ENCODE peak calls at places on chromosomes 5 and 9, in six cellular contexts. J is AML-193, Y is NT2/D1, L is T-helper 2 cell, B is NCI-H748 treated with DMSO at 0.1 percent for 48 hours, O is NCI-H345. W is an unnamed sample.

GRCh38 chr5:75260708-75261107 is 24.0 kb upstream of the ANKRD31 start:
- DNase-seq in J (no peak), Y (no peak), L (no peak), B (no peak), O (no peak), W (no peak)

GRCh38 chr5:127092690-127093089 is 19.4 kb upstream of the C5orf63 start:
- DNase-seq in J (no peak), Y (no peak), L (no peak), B (no peak), O (no peak), W (peak)

GRCh38 chr5:81817086-81817485 is 66.2 kb upstream of the SSBP2 start:
- DNase-seq in J (no peak), Y (no peak), L (no peak), B (no peak), O (no peak), W (no peak)

GRCh38 chr5:136780518-136780917 is 415.2 kb upstream of the TRPC7 start:
- DNase-seq in J (no peak), Y (no peak), L (no peak), B (no peak), O (no peak), W (no peak)

GRCh38 chr9:123544007-123544827 is 188.2 kb downstream of the CRB2 start:
- DNase-seq in J (peak), Y (peak), L (no peak), B (peak), O (peak), W (peak)

GRCh38 chr5:77133061-77133758 is 46.1 kb upstream of the ZBED3 start:
- DNase-seq in J (no peak), Y (no peak), L (no peak), B (no peak), O (peak), W (no peak)

GRCh38 chr9:35844628-35845301 is 15.7 kb downstream of the TMEM8B start:
- DNase-seq in J (peak), Y (no peak), L (peak), B (no peak), O (no peak), W (no peak)

GRCh38 chr5:114419941-114420340 is 58.1 kb downstream of the KCNN2 start:
- DNase-seq in J (no peak), Y (no peak), L (no peak), B (no peak), O (no peak), W (no peak)

GRCh38 chr5:78265163-78265562 is 29.3 kb downstream of the AP3B1 start:
- DNase-seq in J (no peak), Y (no peak), L (no peak), B (no peak), O (no peak), W (no peak)

GRCh38 chr5:115946655-115947054 is 15.6 kb upstream of the LVRN start:
- DNase-seq in J (no peak), Y (no peak), L (no peak), B (no peak), O (no peak), W (no peak)

GRCh38 chr5:1038417-1039209 is 30.0 kb downstream of the NKD2 start:
- DNase-seq in J (no peak), Y (no peak), L (no peak), B (no peak), O (no peak), W (no peak)

GRCh38 chr5:74870299-74871067 is 4.3 kb upstream of the FAM169A start:
- DNase-seq in J (no peak), Y (no peak), L (no peak), B (no peak), O (no peak), W (no peak)

GRCh38 chr5:74851684-74852353 is 14.4 kb downstream of the FAM169A start:
- DNase-seq in J (no peak), Y (no peak), L (no peak), B (no peak), O (no peak), W (no peak)

GRCh38 chr5:181138258-181138657 is 7.3 kb upstream of the OR2V1 start:
- DNase-seq in J (no peak), Y (no peak), L (no peak), B (no peak), O (no peak), W (no peak)

GRCh38 chr9:6788175-6789016 is 30.6 kb downstream of the KDM4C start:
- DNase-seq in J (no peak), Y (no peak), L (no peak), B (no peak), O (no peak), W (peak)

GRCh38 chr5:16489322-16489791 is 23.8 kb upstream of the ZNF622 start:
- DNase-seq in J (peak), Y (no peak), L (no peak), B (peak), O (peak), W (no peak)

GRCh38 chr5:107546685-107547084 is 124.1 kb downstream of the EFNA5 start:
- DNase-seq in J (no peak), Y (no peak), L (no peak), B (no peak), O (no peak), W (no peak)

GRCh38 chr9:69089491-69089890 is 53.9 kb downstream of the FXN start:
- DNase-seq in J (no peak), Y (no peak), L (no peak), B (no peak), O (no peak), W (peak)

GRCh38 chr9:104775574-104775936 is 11.6 kb downstream of the NIPSNAP3B start:
- DNase-seq in J (no peak), Y (no peak), L (no peak), B (no peak), O (no peak), W (no peak)

GRCh38 chr9:35816708-35817107 is 1.9 kb upstream of the HINT2 start:
- DNase-seq in J (no peak), Y (no peak), L (no peak), B (no peak), O (no peak), W (peak)

GRCh38 chr5:1944408-1944807 is 61.7 kb upstream of the IRX4 start:
- DNase-seq in J (no peak), Y (no peak), L (no peak), B (no peak), O (no peak), W (no peak)

GRCh38 chr5:50699737-50700136 is 33.3 kb downstream of the PARP8 start:
- DNase-seq in J (no peak), Y (no peak), L (no peak), B (no peak), O (no peak), W (no peak)

GRCh38 chr9:22238809-22239684 is 207.6 kb upstream of the DMRTA1 start:
- DNase-seq in J (peak), Y (no peak), L (no peak), B (peak), O (peak), W (no peak)

W was measured in endodermal cell.